ENCODE peak calls at places on chromosomes 5 and 9, in four cellular contexts. One of them, this sample, is unnamed.

GRCh38 chr9:111807197-111807596 is 12.5 kb upstream of the SHOC1 start:
- DNase-seq in H1: no peak
- DNase-seq in IMR-90: no peak
- DNase-seq in H9: no peak
- DNase-seq in this sample: no peak

GRCh38 chr5:3329427-3329826 is 266.2 kb upstream of the IRX1 start:
- DNase-seq in H9: no peak
- DNase-seq in H1: no peak
- DNase-seq in IMR-90: no peak
- DNase-seq in this sample: no peak

GRCh38 chr9:129596541-129597328 is 24.2 kb downstream of the C9orf50 start:
- DNase-seq in H9: peak
- DNase-seq in IMR-90: peak
- DNase-seq in H1: no peak
- DNase-seq in this sample: peak

GRCh38 chr9:135324329-135324728 is 155.3 kb upstream of the PPP1R26 start:
- DNase-seq in IMR-90: no peak
- DNase-seq in H9: no peak
- DNase-seq in H1: no peak
- DNase-seq in this sample: no peak

GRCh38 chr9:127968717-127969383 is 11.9 kb downstream of the EEIG1 start:
- DNase-seq in H1: no peak
- DNase-seq in H9: no peak
- DNase-seq in IMR-90: peak
- DNase-seq in this sample: peak

GRCh38 chr5:1324719-1325190 is 20.1 kb downstream of the CLPTM1L start:
- DNase-seq in IMR-90: no peak
- DNase-seq in H1: no peak
- DNase-seq in H9: peak
- DNase-seq in this sample: no peak

GRCh38 chr9:133242991-133243390 is 32.0 kb downstream of the ABO start:
- DNase-seq in H1: no peak
- DNase-seq in H9: no peak
- DNase-seq in IMR-90: no peak
- DNase-seq in this sample: no peak

GRCh38 chr9:19200234-19200633 is 30.3 kb upstream of the DENND4C start:
- DNase-seq in H1: no peak
- DNase-seq in IMR-90: no peak
- DNase-seq in H9: no peak
- DNase-seq in this sample: no peak

GRCh38 chr5:21834863-21835262 is 1018.3 kb downstream of the CDH12 start:
- DNase-seq in H9: no peak
- DNase-seq in IMR-90: no peak
- DNase-seq in H1: no peak
- DNase-seq in this sample: peak

GRCh38 chr5:55413644-55414043 is 105.9 kb downstream of the MTREX start:
- DNase-seq in IMR-90: no peak
- DNase-seq in H9: no peak
- DNase-seq in H1: no peak
- DNase-seq in this sample: no peak

GRCh38 chr9:136277746-136278145 is 26.1 kb downstream of the CCDC187 start:
- DNase-seq in IMR-90: no peak
- DNase-seq in H1: no peak
- DNase-seq in H9: no peak
- DNase-seq in this sample: no peak

GRCh38 chr5:140563554-140563953 is 844 bp downstream of the APBB3 start:
- DNase-seq in IMR-90: no peak
- DNase-seq in H9: no peak
- DNase-seq in H1: no peak
- DNase-seq in this sample: no peak

GRCh38 chr5:25568989-25569625 is 924.3 kb upstream of the CDH10 start:
- DNase-seq in IMR-90: no peak
- DNase-seq in H9: peak
- DNase-seq in H1: no peak
- DNase-seq in this sample: peak

GRCh38 chr5:177429248-177430045 is 3.0 kb downstream of the GRK6 start:
- DNase-seq in IMR-90: no peak
- DNase-seq in H9: no peak
- DNase-seq in H1: no peak
- DNase-seq in this sample: no peak

GRCh38 chr5:141100243-141100805 is at the start of gene PCDHB3:
- DNase-seq in IMR-90: peak
- DNase-seq in H9: peak
- DNase-seq in H1: peak
- DNase-seq in this sample: peak

GRCh38 chr5:1515921-1516571 is 7.7 kb downstream of the LPCAT1 start:
- DNase-seq in IMR-90: peak
- DNase-seq in H9: peak
- DNase-seq in H1: no peak
- DNase-seq in this sample: peak

GRCh38 chr9:133224762-133225161 is 15.7 kb upstream of the OBP2B start:
- DNase-seq in H9: peak
- DNase-seq in IMR-90: no peak
- DNase-seq in H1: no peak
- DNase-seq in this sample: no peak

GRCh38 chr9:107600060-107600573 is 110.5 kb upstream of the KLF4 start:
- DNase-seq in IMR-90: no peak
- DNase-seq in H1: no peak
- DNase-seq in H9: no peak
- DNase-seq in this sample: no peak

GRCh38 chr5:180718810-180719453 is 20.9 kb downstream of the OR2Y1 start:
- DNase-seq in H1: no peak
- DNase-seq in IMR-90: peak
- DNase-seq in H9: no peak
- DNase-seq in this sample: peak

GRCh38 chr5:154993461-154993860 is 20.1 kb upstream of the KIF4B start:
- DNase-seq in H1: no peak
- DNase-seq in IMR-90: no peak
- DNase-seq in H9: no peak
- DNase-seq in this sample: no peak

DNA sequence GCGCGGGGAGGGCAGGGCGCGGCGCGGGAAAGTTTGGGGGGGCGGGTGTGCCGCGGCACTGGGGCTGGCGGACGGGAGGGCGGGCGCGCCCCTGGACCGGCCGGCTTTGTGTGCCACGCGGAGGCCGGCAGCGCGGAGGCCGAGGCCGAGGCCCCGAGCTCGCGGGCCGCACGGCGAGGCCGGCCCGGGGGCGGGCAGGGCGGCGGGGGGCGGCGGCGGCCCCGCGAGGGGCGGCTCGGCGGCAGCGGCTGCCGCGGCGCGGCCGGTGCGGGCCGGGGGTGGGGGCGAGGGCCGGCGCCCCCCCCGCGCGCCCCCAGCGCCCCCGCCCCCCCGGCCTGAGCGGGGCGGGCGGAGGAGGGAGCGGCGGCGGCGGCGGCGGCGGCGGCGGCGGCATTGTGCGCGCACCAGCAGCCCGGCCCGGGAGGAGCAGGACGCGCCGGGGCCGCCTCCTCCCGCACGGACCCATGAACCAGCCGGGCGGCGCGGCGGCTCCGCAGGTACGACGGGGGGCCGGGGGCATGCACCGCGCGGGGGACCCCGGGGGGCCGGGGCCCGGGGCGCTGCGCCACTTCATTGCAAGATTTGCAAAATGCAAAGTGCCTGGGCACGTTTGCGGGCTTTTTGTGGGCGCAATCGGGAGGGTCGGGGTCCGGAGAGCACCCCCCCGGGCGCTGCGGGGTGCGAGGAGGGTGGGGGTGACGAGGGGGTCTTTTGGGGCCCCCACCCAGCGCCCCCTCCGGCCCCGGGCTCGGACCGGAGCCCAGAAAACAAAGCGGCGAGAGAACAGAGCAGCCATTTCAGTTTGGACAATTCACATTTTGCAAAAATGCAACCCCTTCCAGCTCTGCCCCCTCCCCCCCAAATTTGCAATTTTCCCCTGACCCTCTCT is at the start of gene ZNF618:
- DNase-seq in IMR-90: no peak
- DNase-seq in H1: no peak
- DNase-seq in H9: no peak
- DNase-seq in this sample: peak
- H2BK120ac ChIP-seq in IMR-90: no peak
- H2BK120ac ChIP-seq in H1: no peak
- H2BK120ac ChIP-seq in H9: no peak
- H2BK120ac ChIP-seq in this sample: peak

GRCh38 chr9:86838883-86839497 is 108.3 kb downstream of the GAS1 start:
- DNase-seq in IMR-90: no peak
- DNase-seq in H9: no peak
- DNase-seq in H1: no peak
- DNase-seq in this sample: no peak
- H3K56ac ChIP-seq in IMR-90: no peak
- H3K56ac ChIP-seq in H9: no peak
- H3K56ac ChIP-seq in H1: no peak
- H3K56ac ChIP-seq in this sample: no peak

GRCh38 chr9:91900057-91900816 is 49.8 kb downstream of the ROR2 start:
- DNase-seq in IMR-90: no peak
- DNase-seq in H9: no peak
- DNase-seq in H1: no peak
- DNase-seq in this sample: peak
- H2BK120ac ChIP-seq in IMR-90: no peak
- H2BK120ac ChIP-seq in H9: no peak
- H2BK120ac ChIP-seq in H1: no peak
- H2BK120ac ChIP-seq in this sample: peak

DNA sequence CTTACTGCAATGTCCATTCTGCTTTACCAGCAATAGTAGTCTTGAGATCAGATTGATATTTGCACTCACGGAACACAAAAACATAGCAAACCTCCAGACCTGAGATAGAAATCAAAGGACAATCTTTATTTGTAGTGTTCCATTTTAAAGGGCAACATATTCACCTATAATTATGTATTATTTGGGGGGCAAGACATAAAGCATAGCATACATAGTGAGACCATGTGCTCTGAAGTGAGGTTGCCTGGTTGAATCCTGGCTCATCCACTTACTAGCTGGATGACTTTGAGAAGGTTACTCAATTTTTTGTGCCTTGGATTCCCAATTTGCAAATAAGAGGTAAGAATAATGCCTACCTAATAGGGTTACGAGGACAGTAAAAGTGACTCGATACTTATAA is at the start of gene OR1B1:
- DNase-seq in IMR-90: no peak
- DNase-seq in H9: no peak
- DNase-seq in H1: no peak
- DNase-seq in this sample: no peak
- H3K56ac ChIP-seq in IMR-90: no peak
- H3K56ac ChIP-seq in H9: no peak
- H3K56ac ChIP-seq in H1: no peak
- H3K56ac ChIP-seq in this sample: no peak

This sample was measured in mesendoderm.